ENCODE peak calls at places on chromosomes 3 and 15, in seven cellular contexts. C is H9, J is IMR-90, X is neuronal stem cell, F is H1, R is mesendoderm, E is trophoblast cell. M is an unnamed sample.

GRCh38 chr15:96183927-96184266 is 146.6 kb upstream of the NR2F2 start:
- DNase-seq in R (no peak), X (no peak), F (no peak), E (no peak), J (no peak), C (no peak), M (no peak)

GRCh38 chr3:170605490-170605889 is 19.6 kb upstream of the SLC7A14 start:
- DNase-seq in X (no peak), E (no peak), R (no peak), J (no peak), F (no peak), C (no peak), M (no peak)

GRCh38 chr3:15427981-15428380 is 583 bp downstream of the EAF1 start:
- DNase-seq in R (peak; percentile 3), J (no peak), E (no peak), F (no peak), C (no peak), X (no peak), M (peak; percentile 25)

GRCh38 chr3:143581972-143582722 is 266.1 kb downstream of the SLC9A9 start:
- DNase-seq in R (no peak), J (no peak), C (no peak), X (no peak), F (no peak), E (no peak), M (no peak)

GRCh38 chr3:53232641-53233377 is 23.0 kb downstream of the TKT start:
- DNase-seq in X (no peak), R (no peak), F (no peak), J (no peak), C (no peak), E (no peak), M (no peak)

GRCh38 chr15:31373096-31373865 is 46.6 kb downstream of the KLF13 start:
- DNase-seq in X (no peak), J (no peak), C (no peak), E (no peak), R (no peak), F (no peak), M (no peak)

GRCh38 chr3:159828542-159828943 is 160.1 kb upstream of the IL12A start:
- DNase-seq in J (peak; percentile 68), R (peak; percentile 40), F (no peak), C (no peak), E (no peak), X (no peak), M (peak; percentile 69)

GRCh38 chr3:48503406-48504050 is 446 bp downstream of the SHISA5 start:
- DNase-seq in E (peak; percentile 43), X (peak; percentile 33), F (no peak), J (peak; percentile 42), R (peak; percentile 75), C (peak; percentile 62), M (peak; percentile 66)

GRCh38 chr15:40289140-40289775 is 6.4 kb upstream of the ANKRD63 start:
- DNase-seq in R (no peak), C (no peak), X (no peak), J (no peak), F (no peak), E (no peak), M (no peak)

GRCh38 chr15:22945071-22945470 is 35.1 kb downstream of the CYFIP1 start:
- DNase-seq in X (no peak), J (no peak), C (no peak), R (no peak), E (no peak), F (no peak), M (no peak)

GRCh38 chr15:95138604-95139270 is 907.4 kb downstream of the MCTP2 start:
- DNase-seq in J (no peak), F (no peak), C (no peak), R (no peak), X (no peak), E (no peak), M (no peak)

GRCh38 chr3:66053009-66053782 is 14.5 kb upstream of the MAGI1 start:
- DNase-seq in C (no peak), F (no peak), X (no peak), J (no peak), E (no peak), R (peak; percentile 24), M (no peak)

GRCh38 chr3:119840855-119841254 is 59.0 kb downstream of the NR1I2 start:
- DNase-seq in R (no peak), F (no peak), E (no peak), J (no peak), X (no peak), C (no peak), M (no peak)

GRCh38 chr3:188915137-188915536 is 256.6 kb upstream of the TPRG1 start:
- DNase-seq in F (no peak), J (peak; percentile 63), C (no peak), R (no peak), E (no peak), X (no peak), M (no peak)

GRCh38 chr3:38165722-38166387 is 518 bp downstream of the OXSR1 start:
- DNase-seq in E (no peak), X (no peak), R (peak; percentile 61), C (no peak), J (peak; percentile 46), F (no peak), M (peak; percentile 73)

GRCh38 chr3:116038968-116039950 is 406.0 kb downstream of the LSAMP start:
- DNase-seq in X (no peak), F (no peak), R (peak; percentile 44), C (no peak), J (no peak), E (no peak), M (peak; percentile 19)

GRCh38 chr15:73924258-73924921 is 1.9 kb upstream of the LOXL1 start:
- DNase-seq in F (no peak), J (peak; percentile 92), R (no peak), E (no peak), X (no peak), C (no peak), M (peak; percentile 88)

GRCh38 chr3:197600796-197601565 is 45.2 kb upstream of the BDH1 start:
- DNase-seq in R (no peak), E (no peak), C (no peak), F (no peak), J (peak; percentile 14), X (no peak), M (peak; percentile 28)

GRCh38 chr15:52154896-52155865 is 36.0 kb downstream of the GNB5 start:
- DNase-seq in J (no peak), E (no peak), F (no peak), C (no peak), X (no peak), R (no peak), M (no peak)

GRCh38 chr3:150611666-150612065 is 8.5 kb downstream of the SELENOT start:
- DNase-seq in J (no peak), E (no peak), F (no peak), R (no peak), X (no peak), C (no peak), M (no peak)

GRCh38 chr3:72043212-72044133 is 258.5 kb upstream of the PROK2 start:
- DNase-seq in R (no peak), E (no peak), J (no peak), X (no peak), C (no peak), F (no peak), M (peak; percentile 79)

GRCh38 chr15:83205725-83206324 is 1.8 kb downstream of the HDGFL3 start:
- DNase-seq in C (no peak), R (no peak), E (no peak), X (no peak), F (no peak), J (peak; percentile 63), M (peak; percentile 41)

GRCh38 chr15:56537881-56538280 is 72.9 kb upstream of the MNS1 start:
- DNase-seq in J (no peak), R (peak; percentile 84), X (no peak), E (no peak), C (no peak), F (no peak), M (no peak)

GRCh38 chr3:10142707-10143560 is 1.4 kb downstream of the VHL start:
- DNase-seq in F (no peak), E (peak; percentile 53), X (no peak), R (peak; percentile 30), J (no peak), C (peak; percentile 36), M (no peak)

GRCh38 chr3:10918011-10918410 is 74.5 kb upstream of the SLC6A1 start:
- DNase-seq in J (no peak), E (no peak), C (peak; percentile 10), F (no peak), X (no peak), R (no peak), M (no peak)

GRCh38 chr3:32840086-32840841 is 22.5 kb downstream of the TRIM71 start:
- DNase-seq in F (no peak), R (peak; percentile 87), E (no peak), C (peak; percentile 74), X (peak; percentile 74), J (no peak), M (no peak)

GRCh38 chr3:32841875-32842505 is 24.2 kb downstream of the TRIM71 start:
- DNase-seq in X (no peak), R (no peak), J (no peak), F (no peak), E (peak; percentile 60), C (no peak), M (no peak)

GRCh38 chr3:32837789-32838188 is 20.0 kb downstream of the TRIM71 start:
- DNase-seq in J (no peak), R (peak; percentile 93), C (no peak), X (no peak), E (peak; percentile 89), F (no peak), M (no peak)

GRCh38 chr3:32841341-32841740 is 23.5 kb downstream of the TRIM71 start:
- DNase-seq in J (no peak), C (no peak), F (no peak), X (no peak), E (no peak), R (no peak), M (no peak)

GRCh38 chr3:32839714-32840085 is 21.9 kb downstream of the TRIM71 start:
- DNase-seq in F (no peak), E (no peak), C (no peak), X (no peak), J (no peak), R (no peak), M (no peak)
- H3K4me1 ChIP-seq in F (peaks cover 47% of the 10 kb centered on the region), E (peaks cover 56% of the 10 kb centered on the region), C (peaks cover 46% of the 10 kb centered on the region), X (peaks cover 53% of the 10 kb centered on the region), J (no peaks in the 10 kb centered on the region), R (peaks cover 51% of the 10 kb centered on the region), M (peaks cover 3% of the 10 kb centered on the region)

DNA sequence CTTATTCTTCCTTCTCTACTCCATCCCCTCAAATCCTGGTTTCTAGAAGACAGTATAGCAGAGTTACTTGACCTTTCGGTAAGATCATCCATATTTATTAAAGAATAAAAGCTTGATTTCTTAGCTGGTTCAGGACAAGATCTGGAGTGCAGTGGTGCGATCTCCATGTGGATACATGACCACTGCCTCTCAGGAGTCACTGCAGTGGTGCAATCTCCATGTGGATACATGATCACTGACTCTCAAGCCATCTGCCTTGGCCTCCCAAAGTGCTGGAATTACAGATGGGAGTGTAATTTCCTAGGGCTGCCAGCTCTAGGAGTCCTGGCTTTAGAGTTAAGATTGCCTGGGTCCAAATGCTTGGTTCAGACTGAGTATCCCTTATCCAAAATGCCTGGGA is 16.5 kb downstream of the LARP6 start:
- DNase-seq in X (no peak), F (no peak), C (no peak), J (no peak), R (no peak), E (no peak), M (no peak)
- H3K23ac ChIP-seq in X (no peak overlapping the region), F (no peak overlapping the region), C (no peak overlapping the region), J (no peak overlapping the region), R (no peak overlapping the region), E (no peak overlapping the region), M (no peak overlapping the region)

GRCh38 chr3:98892263-98892662 is 9.2 kb downstream of the DCBLD2 start:
- DNase-seq in F (no peak), X (no peak), E (no peak), R (no peak), J (no peak), C (no peak), M (no peak)
- H3K4me1 ChIP-seq in F (peaks cover 2% of the 10 kb centered on the region), X (peaks cover 18% of the 10 kb centered on the region), E (peaks cover 2% of the 10 kb centered on the region), R (peaks cover 24% of the 10 kb centered on the region), J (peaks cover 35% of the 10 kb centered on the region), C (peaks cover 7% of the 10 kb centered on the region), M (no peaks in the 10 kb centered on the region)

GRCh38 chr3:114509756-114510155 is 215.9 kb downstream of the TIGIT start:
- DNase-seq in J (no peak), R (no peak), E (peak; percentile 19), X (no peak), F (no peak), C (no peak), M (no peak)
- H3K23ac ChIP-seq in J (no peak overlapping the region), R (no peak overlapping the region), E (no peak overlapping the region), X (no peak overlapping the region), F (no peak overlapping the region), C (no peak overlapping the region), M (no peak overlapping the region)